ENCODE peak calls at places on chromosome 13, in five cellular contexts. I, O, R, C and E are unnamed samples.
A peak's percentile ranks its signal among the peaks of the same experiment; 100 is the strongest.

GRCh38 chr13:109998808-109999528 is 212.6 kb upstream of the IRS2 start:
- DNase-seq in I (no peak), O (peak; percentile 97), R (no peak), C (peak; percentile 63), E (no peak)

GRCh38 chr13:35850569-35850968 is 280.6 kb downstream of the DCLK1 start:
- DNase-seq in I (no peak), O (no peak), R (no peak), C (no peak), E (no peak)

GRCh38 chr13:20188649-20189553 is 3.8 kb downstream of the GJB2 start:
- DNase-seq in I (no peak), O (no peak), R (no peak), C (no peak), E (no peak)

GRCh38 chr13:50574731-50575130 is 268.8 kb downstream of the DLEU7 start:
- DNase-seq in I (no peak), O (no peak), R (no peak), C (no peak), E (no peak)

GRCh38 chr13:53782400-53783030 is 753.9 kb downstream of the OLFM4 start:
- DNase-seq in I (no peak), O (peak; percentile 67), R (peak; percentile 23), C (peak; percentile 66), E (no peak)

GRCh38 chr13:48772908-48773307 is 119.2 kb downstream of the CYSLTR2 start:
- DNase-seq in I (no peak), O (no peak), R (peak; percentile 32), C (no peak), E (no peak)

GRCh38 chr13:53010374-53011105 is 18.1 kb upstream of the OLFM4 start:
- DNase-seq in I (no peak), O (peak; percentile 35), R (no peak), C (no peak), E (no peak)

GRCh38 chr13:47110833-47111240 is 214.0 kb upstream of the HTR2A start:
- DNase-seq in I (no peak), O (peak; percentile 77), R (no peak), C (no peak), E (no peak)

GRCh38 chr13:49443327-49443688 is 556 bp downstream of the CAB39L start:
- DNase-seq in I (no peak), O (peak; percentile 31), R (no peak), C (peak; percentile 47), E (no peak)

GRCh38 chr13:83499286-83499685 is 383.0 kb downstream of the SLITRK1 start:
- DNase-seq in I (no peak), O (peak; percentile 13), R (no peak), C (no peak), E (no peak)

GRCh38 chr13:30409911-30410704 is 12.2 kb upstream of the UBE2L5 start:
- DNase-seq in I (no peak), O (peak; percentile 21), R (no peak), C (peak; percentile 48), E (no peak)

GRCh38 chr13:110756268-110756667 is 42.8 kb downstream of the ING1 start:
- DNase-seq in I (no peak), O (no peak), R (no peak), C (peak; percentile 71), E (no peak)

GRCh38 chr13:76229281-76229680 is 593.2 kb downstream of the LMO7 start:
- DNase-seq in I (no peak), O (peak; percentile 31), R (no peak), C (no peak), E (no peak)

GRCh38 chr13:94312511-94313191 is 166.8 kb downstream of the DCT start:
- DNase-seq in I (no peak), O (no peak), R (no peak), C (no peak), E (no peak)

GRCh38 chr13:73179906-73180305 is 121.1 kb downstream of the KLF5 start:
- DNase-seq in I (no peak), O (peak; percentile 59), R (no peak), C (peak; percentile 21), E (no peak)

GRCh38 chr13:80173224-80173623 is 167.7 kb downstream of the SPRY2 start:
- DNase-seq in I (no peak), O (no peak), R (no peak), C (no peak), E (no peak)

GRCh38 chr13:40812724-40813445 is 23.5 kb downstream of the SLC25A15 start:
- DNase-seq in I (no peak), O (peak; percentile 57), R (no peak), C (no peak), E (no peak)

GRCh38 chr13:80214521-80214941 is 126.4 kb downstream of the SPRY2 start:
- DNase-seq in I (no peak), O (no peak), R (no peak), C (no peak), E (no peak)

GRCh38 chr13:100088282-100088647 is 628 bp upstream of the PCCA start:
- DNase-seq in I (no peak), O (no peak), R (no peak), C (no peak), E (no peak)

GRCh38 chr13:45325806-45326205 is 15.2 kb downstream of the TPT1 start:
- DNase-seq in I (no peak), O (peak; percentile 67), R (no peak), C (peak; percentile 88), E (no peak)

GRCh38 chr13:91598655-91599054 is 200.2 kb downstream of the GPC5 start:
- DNase-seq in I (no peak), O (no peak), R (no peak), C (no peak), E (no peak)

GRCh38 chr13:29434217-29434940 is 161.1 kb downstream of the SLC7A1 start:
- DNase-seq in I (no peak), O (no peak), R (no peak), C (no peak), E (no peak)

GRCh38 chr13:39210961-39211534 is 172.8 kb downstream of the NHLRC3 start:
- DNase-seq in I (no peak), O (no peak), R (no peak), C (no peak), E (no peak)

GRCh38 chr13:25249001-25249543 is 38.2 kb downstream of the MTMR6 start:
- DNase-seq in I (no peak), O (peak; percentile 52), R (no peak), C (peak; percentile 41), E (no peak)

GRCh38 chr13:35720690-35721554 is 244.4 kb upstream of the MAB21L1 start:
- DNase-seq in I (no peak), O (peak; percentile 70), R (peak; percentile 46), C (peak; percentile 53), E (peak; percentile 23)

GRCh38 chr13:42600943-42601342 is 27.0 kb downstream of the TNFSF11 start:
- DNase-seq in I (no peak), O (peak; percentile 45), R (no peak), C (no peak), E (no peak)

GRCh38 chr13:24050292-24050711 is 110.2 kb upstream of the SPATA13 start:
- DNase-seq in I (no peak), O (peak; percentile 84), R (no peak), C (peak; percentile 76), E (peak; percentile 1)

GRCh38 chr13:101649490-101650126 is 197.1 kb downstream of the ITGBL1 start:
- DNase-seq in I (no peak), O (peak; percentile 88), R (no peak), C (peak; percentile 88), E (no peak)

GRCh38 chr13:45928843-45929242 is 77.3 kb upstream of the SIAH3 start:
- DNase-seq in I (no peak), O (peak; percentile 11), R (no peak), C (peak; percentile 25), E (no peak)

GRCh38 chr13:90869580-90869979 is 477.9 kb upstream of the MIR17HG start:
- DNase-seq in I (no peak), O (no peak), R (no peak), C (no peak), E (no peak)

GRCh38 chr13:90352763-90353162 is 994.7 kb upstream of the MIR17HG start:
- DNase-seq in I (no peak), O (no peak), R (no peak), C (no peak), E (no peak)

GRCh38 chr13:32863596-32863995 is 152.6 kb upstream of the KL start:
- DNase-seq in I (no peak), O (no peak), R (no peak), C (no peak), E (no peak)

GRCh38 chr13:41587490-41587889 is 130.1 kb downstream of the RGCC start:
- DNase-seq in I (peak; percentile 26), O (no peak), R (no peak), C (no peak), E (no peak)

GRCh38 chr13:74683411-74683810 is 549.2 kb upstream of the KLF12 start:
- DNase-seq in I (no peak), O (peak; percentile 31), R (no peak), C (no peak), E (no peak)

GRCh38 chr13:84810781-84811180 is 928.5 kb upstream of the SLITRK1 start:
- DNase-seq in I (no peak), O (no peak), R (no peak), C (no peak), E (no peak)

GRCh38 chr13:52147225-52147624 is 12.2 kb downstream of the NEK3 start:
- DNase-seq in I (no peak), O (no peak), R (no peak), C (no peak), E (no peak)

GRCh38 chr13:51793570-51794273 is 10.2 kb downstream of the DHRS12 start:
- DNase-seq in I (no peak), O (peak; percentile 80), R (no peak), C (peak; percentile 79), E (no peak)

GRCh38 chr13:51178456-51179074 is 43.6 kb upstream of the FAM124A start:
- DNase-seq in I (no peak), O (no peak), R (no peak), C (no peak), E (no peak)

GRCh38 chr13:59413121-59413520 is 750.6 kb downstream of the DIAPH3 start:
- DNase-seq in I (no peak), O (no peak), R (no peak), C (no peak), E (no peak)
- H3K27ac ChIP-seq in I (no peak overlapping the region), O (no peak overlapping the region), R (no peak overlapping the region), C (no peak overlapping the region), E (no peak overlapping the region)

DNA sequence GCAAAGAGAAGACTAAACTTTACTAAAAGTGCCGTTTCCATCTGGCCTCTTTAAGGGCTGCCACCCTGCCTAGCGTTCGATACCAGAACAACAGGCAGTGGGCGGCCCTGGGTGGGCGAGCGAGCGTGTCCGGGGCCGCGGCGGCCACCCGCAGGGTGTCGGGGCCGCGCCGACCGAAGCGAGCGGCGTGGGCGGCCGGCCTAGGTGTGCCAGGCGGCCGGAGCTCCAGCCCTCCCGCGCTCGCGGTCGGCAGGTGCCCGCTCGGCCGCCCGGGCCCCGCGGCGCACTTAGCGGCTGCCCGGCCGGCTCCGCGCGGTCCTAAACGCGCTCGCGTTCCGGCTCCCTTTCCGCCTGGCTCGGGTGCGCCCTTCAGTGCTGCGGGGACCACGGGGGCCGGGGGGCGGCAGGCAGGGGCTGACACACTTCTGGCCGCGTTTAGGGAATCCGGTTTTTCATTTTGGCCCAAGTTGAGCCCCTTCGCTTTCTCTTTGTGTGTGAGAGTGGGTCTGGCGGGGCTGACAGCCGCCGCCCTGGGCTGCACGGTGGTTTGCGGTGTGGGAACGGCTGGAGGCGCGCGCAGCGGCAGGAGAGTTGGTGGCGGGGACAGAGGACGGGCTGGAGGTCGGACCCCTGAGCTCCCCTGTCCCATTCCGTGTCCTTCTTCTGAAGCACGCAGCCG is 2.9 kb downstream of the FGF9 start:
- DNase-seq in I (no peak), O (peak; percentile 42), R (no peak), C (peak; percentile 31), E (no peak)
- H3K27ac ChIP-seq in I (no peak overlapping the region), O (no peak overlapping the region), R (no peak overlapping the region), C (no peak overlapping the region), E (no peak overlapping the region)

GRCh38 chr13:112606125-112607001 is 18.4 kb upstream of the TUBGCP3 start:
- DNase-seq in I (peak; percentile 83), O (peak; percentile 80), R (peak; percentile 88), C (peak; percentile 85), E (peak; percentile 78)
- H3K27ac ChIP-seq in I (no peak overlapping the region), O (no peak overlapping the region), R (no peak overlapping the region), C (peak overlapping the region; percentile 43), E (no peak overlapping the region)

GRCh38 chr13:103000157-103000556 is 66.1 kb downstream of the SLC10A2 start:
- DNase-seq in I (no peak), O (no peak), R (no peak), C (no peak), E (no peak)
- H3K27ac ChIP-seq in I (no peak overlapping the region), O (no peak overlapping the region), R (no peak overlapping the region), C (no peak overlapping the region), E (no peak overlapping the region)